ENCODE peak calls at places on chromosomes 5 and 9, in eight cellular contexts. Z, D, N, U, W, E, M and J are unnamed samples.
A peak's percentile ranks its signal among the peaks of the same experiment; 100 is the strongest.

GRCh38 chr9:108543251-108543768 is 312.5 kb downstream of the ACTL7B start:
- DNase-seq in Z (no peak), N (no peak), M (no peak), D (no peak), W (no peak), U (no peak), E (no peak), J (no peak)

GRCh38 chr5:172999351-172999973 is 15.9 kb downstream of the ATP6V0E1 start:
- DNase-seq in Z (no peak), W (no peak), D (no peak), M (no peak), N (no peak), U (no peak), E (no peak), J (no peak)

GRCh38 chr5:14741721-14742426 is 77.4 kb downstream of the OTULIN start:
- DNase-seq in W (no peak), E (no peak), N (no peak), U (peak; percentile 55), D (no peak), Z (no peak), M (no peak), J (no peak)

GRCh38 chr5:171495122-171495700 is 75.8 kb downstream of the FGF18 start:
- DNase-seq in M (no peak), U (no peak), N (no peak), Z (no peak), W (no peak), E (no peak), D (no peak), J (no peak)

GRCh38 chr9:110844121-110844520 is 175.5 kb downstream of the MUSK start:
- DNase-seq in M (no peak), U (no peak), Z (no peak), E (no peak), W (no peak), N (no peak), D (no peak), J (no peak)

GRCh38 chr5:56540266-56540665 is 275.1 kb upstream of the MAP3K1 start:
- DNase-seq in E (no peak), W (no peak), Z (no peak), N (no peak), M (no peak), U (no peak), D (no peak), J (no peak)

GRCh38 chr5:179607449-179607931 is 16.0 kb downstream of the HNRNPH1 start:
- DNase-seq in E (no peak), Z (peak; percentile 20), M (no peak), U (no peak), D (no peak), N (no peak), W (no peak), J (no peak)

GRCh38 chr9:86772289-86772982 is 174.9 kb downstream of the GAS1 start:
- DNase-seq in U (no peak), W (no peak), N (no peak), M (no peak), Z (no peak), E (no peak), D (no peak), J (no peak)

GRCh38 chr5:9601055-9601739 is 29.0 kb downstream of the TAS2R1 start:
- DNase-seq in Z (no peak), M (no peak), E (no peak), U (no peak), N (no peak), D (no peak), W (no peak), J (no peak)

GRCh38 chr9:131203438-131204219 is 72.7 kb downstream of the FAM78A start:
- DNase-seq in Z (no peak), U (no peak), N (no peak), D (no peak), M (no peak), E (no peak), W (peak; percentile 15), J (no peak)

GRCh38 chr9:113573303-113573958 is 109.9 kb downstream of the RGS3 start:
- DNase-seq in W (no peak), N (no peak), E (no peak), M (no peak), U (no peak), D (no peak), Z (no peak), J (no peak)

GRCh38 chr5:10307206-10308148 is at the start of gene CMBL:
- DNase-seq in M (no peak), Z (peak; percentile 31), D (no peak), U (peak; percentile 76), E (no peak), N (peak; percentile 63), W (peak; percentile 67), J (peak; percentile 59)

GRCh38 chr5:99187611-99188010 is 258.8 kb upstream of the CHD1 start:
- DNase-seq in U (no peak), D (no peak), Z (no peak), W (no peak), E (no peak), N (no peak), M (no peak), J (no peak)

GRCh38 chr9:31027678-31028077 is 1356.8 kb upstream of the ACO1 start:
- DNase-seq in N (peak; percentile 22), M (no peak), U (no peak), D (no peak), E (no peak), Z (no peak), W (no peak), J (no peak)

GRCh38 chr9:73219985-73220626 is 68.4 kb downstream of the ANXA1 start:
- DNase-seq in M (no peak), Z (no peak), U (no peak), E (peak; percentile 26), D (no peak), N (no peak), W (peak; percentile 4), J (peak; percentile 31)

GRCh38 chr9:107251756-107252322 is 31.2 kb upstream of the RAD23B start:
- DNase-seq in N (no peak), U (no peak), D (no peak), W (no peak), M (peak; percentile 28), Z (no peak), E (no peak), J (no peak)

GRCh38 chr5:98839469-98840383 is 66.3 kb downstream of the RGMB start:
- DNase-seq in Z (no peak), U (no peak), W (peak; percentile 46), N (no peak), E (no peak), M (no peak), D (no peak), J (peak; percentile 37)

GRCh38 chr5:127988149-127988755 is 95.3 kb upstream of the SLC12A2 start:
- DNase-seq in N (no peak), D (no peak), U (peak; percentile 89), M (no peak), E (no peak), W (no peak), Z (peak; percentile 7), J (no peak)

GRCh38 chr5:160787247-160787646 is 64.8 kb downstream of the ATP10B start:
- DNase-seq in M (peak; percentile 48), U (peak; percentile 62), N (no peak), E (no peak), D (no peak), Z (no peak), W (peak; percentile 9), J (no peak)

GRCh38 chr5:113574417-113574816 is 60.9 kb downstream of the YTHDC2 start:
- DNase-seq in E (no peak), U (no peak), M (no peak), D (no peak), W (no peak), N (no peak), Z (no peak), J (no peak)

GRCh38 chr5:35319231-35320002 is 89.1 kb upstream of the PRLR start:
- DNase-seq in E (peak; percentile 71), N (no peak), D (no peak), U (no peak), W (peak; percentile 66), Z (no peak), M (peak; percentile 52), J (peak; percentile 61)

GRCh38 chr9:6049798-6050197 is 34.4 kb upstream of the RANBP6 start:
- DNase-seq in U (no peak), N (no peak), D (no peak), E (peak; percentile 13), W (peak; percentile 39), M (no peak), Z (no peak), J (no peak)

GRCh38 chr5:151562019-151562707 is 29.0 kb downstream of the FAT2 start:
- DNase-seq in N (no peak), U (peak; percentile 75), M (no peak), Z (no peak), W (no peak), D (no peak), E (no peak), J (no peak)

GRCh38 chr5:28576022-28576421 is 1537.6 kb upstream of the CDH9 start:
- DNase-seq in M (no peak), D (no peak), U (no peak), E (no peak), N (no peak), W (no peak), Z (no peak), J (no peak)

GRCh38 chr9:122816163-122816867 is 12.1 kb downstream of the PDCL start:
- DNase-seq in E (no peak), D (peak; percentile 26), U (no peak), M (no peak), Z (no peak), W (no peak), N (no peak), J (peak; percentile 51)

GRCh38 chr5:56480305-56481146 is 247.4 kb upstream of the ANKRD55 start:
- DNase-seq in N (no peak), M (peak; percentile 34), E (no peak), D (peak; percentile 44), U (no peak), Z (peak; percentile 58), W (peak; percentile 57), J (peak; percentile 44)

GRCh38 chr5:172886974-172887491 is 53.0 kb downstream of the ERGIC1 start:
- DNase-seq in D (no peak), M (peak; percentile 54), E (no peak), N (no peak), Z (peak; percentile 56), U (no peak), W (no peak), J (no peak)

GRCh38 chr5:68071731-68072130 is 143.8 kb upstream of the PIK3R1 start:
- DNase-seq in U (no peak), M (no peak), W (no peak), Z (no peak), D (no peak), N (no peak), E (no peak), J (no peak)

GRCh38 chr5:159410480-159410879 is 80.2 kb upstream of the IL12B start:
- DNase-seq in M (no peak), E (no peak), U (no peak), Z (no peak), W (no peak), D (no peak), N (no peak), J (no peak)

GRCh38 chr9:33161011-33161588 is 6.0 kb downstream of the B4GALT1 start:
- DNase-seq in E (peak; percentile 26), N (no peak), U (peak; percentile 37), W (peak; percentile 31), M (peak; percentile 62), D (peak; percentile 50), Z (no peak), J (peak; percentile 57)

GRCh38 chr5:27682600-27682999 is 644.2 kb upstream of the CDH9 start:
- DNase-seq in Z (no peak), U (no peak), M (no peak), N (no peak), E (no peak), D (no peak), W (no peak), J (no peak)

GRCh38 chr5:10046681-10047080 is 203.0 kb downstream of the ATPSCKMT start:
- DNase-seq in Z (no peak), U (no peak), D (no peak), N (no peak), M (no peak), W (no peak), E (no peak), J (no peak)

GRCh38 chr9:13386935-13387667 is 107.6 kb upstream of the MPDZ start:
- DNase-seq in M (no peak), N (no peak), U (no peak), W (no peak), Z (no peak), D (no peak), E (no peak), J (no peak)

GRCh38 chr5:82917584-82917983 is 159.6 kb downstream of the TMEM167A start:
- DNase-seq in D (no peak), U (no peak), Z (no peak), E (no peak), N (no peak), W (peak; percentile 25), M (no peak), J (no peak)